ENCODE peak calls at places on chromosomes 7 and 10, in five cellular contexts. One of them, this sample, is unnamed.

GRCh38 chr10:97365761-97366351 is 31.3 kb upstream of the FRAT2 start:
- DNase-seq in GM12891: no peak
- DNase-seq in HCT116: no peak
- DNase-seq in upper lobe of left lung: peak
- DNase-seq in spleen: peak
- DNase-seq in this sample: no peak

GRCh38 chr10:128054163-128054970 is 71.9 kb downstream of the MKI67 start:
- DNase-seq in HCT116: no peak
- DNase-seq in upper lobe of left lung: no peak
- DNase-seq in GM12891: no peak
- DNase-seq in spleen: peak
- DNase-seq in this sample: no peak

GRCh38 chr10:78911533-78912340 is 157.0 kb upstream of the ZMIZ1 start:
- DNase-seq in upper lobe of left lung: no peak
- DNase-seq in spleen: peak
- DNase-seq in HCT116: no peak
- DNase-seq in GM12891: no peak
- DNase-seq in this sample: no peak

GRCh38 chr10:75234683-75235374 is 928 bp downstream of the COMTD1 start:
- DNase-seq in GM12891: no peak
- DNase-seq in spleen: peak
- DNase-seq in upper lobe of left lung: peak
- DNase-seq in HCT116: no peak
- DNase-seq in this sample: no peak

GRCh38 chr7:127393370-127394058 is 1.0 kb upstream of the ZNF800 start:
- DNase-seq in GM12891: no peak
- DNase-seq in HCT116: no peak
- DNase-seq in spleen: peak
- DNase-seq in upper lobe of left lung: peak
- DNase-seq in this sample: no peak

GRCh38 chr10:78944658-78945333 is 124.0 kb upstream of the ZMIZ1 start:
- DNase-seq in spleen: no peak
- DNase-seq in HCT116: no peak
- DNase-seq in upper lobe of left lung: no peak
- DNase-seq in GM12891: no peak
- DNase-seq in this sample: no peak

GRCh38 chr7:44290250-44290616 is 35.2 kb downstream of the CAMK2B start:
- DNase-seq in spleen: peak
- DNase-seq in upper lobe of left lung: peak
- DNase-seq in HCT116: no peak
- DNase-seq in GM12891: peak
- DNase-seq in this sample: peak

GRCh38 chr7:7577888-7578287 is 11.2 kb downstream of the MIOS start:
- DNase-seq in HCT116: no peak
- DNase-seq in spleen: no peak
- DNase-seq in GM12891: no peak
- DNase-seq in upper lobe of left lung: no peak
- DNase-seq in this sample: no peak

GRCh38 chr10:80664071-80664680 is 126.5 kb downstream of the SH2D4B start:
- DNase-seq in GM12891: peak
- DNase-seq in HCT116: peak
- DNase-seq in upper lobe of left lung: no peak
- DNase-seq in spleen: peak
- DNase-seq in this sample: peak

GRCh38 chr7:158175779-158176178 is 411.8 kb downstream of the PTPRN2 start:
- DNase-seq in GM12891: no peak
- DNase-seq in HCT116: no peak
- DNase-seq in upper lobe of left lung: peak
- DNase-seq in spleen: no peak
- DNase-seq in this sample: no peak

GRCh38 chr10:31599626-31600504 is 280.8 kb downstream of the ZEB1 start:
- DNase-seq in spleen: no peak
- DNase-seq in GM12891: no peak
- DNase-seq in HCT116: no peak
- DNase-seq in upper lobe of left lung: no peak
- DNase-seq in this sample: no peak

GRCh38 chr10:36266923-36267322 is 624.8 kb upstream of the FZD8 start:
- DNase-seq in upper lobe of left lung: no peak
- DNase-seq in GM12891: no peak
- DNase-seq in spleen: no peak
- DNase-seq in HCT116: no peak
- DNase-seq in this sample: no peak

GRCh38 chr10:61719906-61720305 is 57.2 kb downstream of the CABCOCO1 start:
- DNase-seq in GM12891: no peak
- DNase-seq in spleen: no peak
- DNase-seq in upper lobe of left lung: no peak
- DNase-seq in HCT116: no peak
- DNase-seq in this sample: no peak

GRCh38 chr7:30472771-30473392 is 5.7 kb downstream of the NOD1 start:
- DNase-seq in spleen: no peak
- DNase-seq in HCT116: no peak
- DNase-seq in upper lobe of left lung: no peak
- DNase-seq in GM12891: no peak
- DNase-seq in this sample: no peak

GRCh38 chr7:106866298-106867281 is 1.5 kb downstream of the PIK3CG start:
- DNase-seq in spleen: no peak
- DNase-seq in GM12891: no peak
- DNase-seq in upper lobe of left lung: no peak
- DNase-seq in HCT116: no peak
- DNase-seq in this sample: no peak

GRCh38 chr7:31407277-31407676 is 66.8 kb upstream of the NEUROD6 start:
- DNase-seq in GM12891: no peak
- DNase-seq in spleen: no peak
- DNase-seq in upper lobe of left lung: no peak
- DNase-seq in HCT116: no peak
- DNase-seq in this sample: no peak

GRCh38 chr10:16341637-16342036 is 95.2 kb upstream of the PTER start:
- DNase-seq in HCT116: no peak
- DNase-seq in upper lobe of left lung: no peak
- DNase-seq in GM12891: no peak
- DNase-seq in spleen: no peak
- DNase-seq in this sample: no peak

GRCh38 chr7:43591551-43592180 is 8.8 kb downstream of the STK17A start:
- DNase-seq in spleen: no peak
- DNase-seq in HCT116: no peak
- DNase-seq in GM12891: no peak
- DNase-seq in upper lobe of left lung: no peak
- DNase-seq in this sample: no peak

GRCh38 chr10:34109952-34110702 is 705.0 kb downstream of the PARD3 start:
- DNase-seq in GM12891: no peak
- DNase-seq in spleen: no peak
- DNase-seq in upper lobe of left lung: no peak
- DNase-seq in HCT116: peak
- DNase-seq in this sample: no peak

GRCh38 chr10:89440262-89440661 is 25.9 kb downstream of the IFIT5 start:
- DNase-seq in upper lobe of left lung: no peak
- DNase-seq in spleen: no peak
- DNase-seq in HCT116: no peak
- DNase-seq in GM12891: no peak
- DNase-seq in this sample: no peak

GRCh38 chr10:133388973-133389818 is 4.8 kb upstream of the MTG1 start:
- DNase-seq in upper lobe of left lung: peak
- DNase-seq in GM12891: peak
- DNase-seq in spleen: peak
- DNase-seq in HCT116: no peak
- DNase-seq in this sample: peak

GRCh38 chr7:69599211-69599878 is 1.1 kb downstream of the AUTS2 start:
- DNase-seq in upper lobe of left lung: peak
- DNase-seq in HCT116: no peak
- DNase-seq in GM12891: no peak
- DNase-seq in spleen: peak
- DNase-seq in this sample: no peak

GRCh38 chr7:151334628-151335027 is 7.0 kb upstream of the NUB1 start:
- DNase-seq in HCT116: no peak
- DNase-seq in upper lobe of left lung: no peak
- DNase-seq in GM12891: no peak
- DNase-seq in spleen: no peak
- DNase-seq in this sample: no peak

GRCh38 chr7:142711722-142712616 is 37.3 kb upstream of the PRSS1 start:
- DNase-seq in GM12891: no peak
- DNase-seq in upper lobe of left lung: no peak
- DNase-seq in HCT116: peak
- DNase-seq in spleen: no peak
- DNase-seq in this sample: no peak

GRCh38 chr7:136692221-136692620 is 176.2 kb upstream of the CHRM2 start:
- DNase-seq in HCT116: no peak
- DNase-seq in spleen: no peak
- DNase-seq in GM12891: no peak
- DNase-seq in upper lobe of left lung: no peak
- DNase-seq in this sample: no peak

GRCh38 chr7:79281406-79281805 is 172.1 kb downstream of the MAGI2 start:
- DNase-seq in HCT116: no peak
- DNase-seq in spleen: no peak
- DNase-seq in upper lobe of left lung: no peak
- DNase-seq in GM12891: no peak
- DNase-seq in this sample: no peak

GRCh38 chr10:131547129-131547799 is 235.7 kb upstream of the TCERG1L start:
- DNase-seq in spleen: no peak
- DNase-seq in HCT116: no peak
- DNase-seq in upper lobe of left lung: no peak
- DNase-seq in GM12891: no peak
- DNase-seq in this sample: no peak

GRCh38 chr7:23017303-23017702 is 3.4 kb upstream of the HYCC1 start:
- DNase-seq in spleen: no peak
- DNase-seq in upper lobe of left lung: no peak
- DNase-seq in GM12891: no peak
- DNase-seq in HCT116: no peak
- DNase-seq in this sample: no peak

GRCh38 chr7:98295467-98296220 is 14.2 kb downstream of the BRI3 start:
- DNase-seq in spleen: no peak
- DNase-seq in HCT116: no peak
- DNase-seq in GM12891: no peak
- DNase-seq in upper lobe of left lung: peak
- DNase-seq in this sample: no peak

GRCh38 chr10:68792115-68792514 is 35.2 kb upstream of the STOX1 start:
- DNase-seq in HCT116: no peak
- DNase-seq in GM12891: no peak
- DNase-seq in upper lobe of left lung: no peak
- DNase-seq in spleen: no peak
- DNase-seq in this sample: no peak

GRCh38 chr7:99267530-99268360 is 4.9 kb upstream of the MYH16 start:
- DNase-seq in spleen: no peak
- DNase-seq in HCT116: peak
- DNase-seq in upper lobe of left lung: no peak
- DNase-seq in GM12891: no peak
- DNase-seq in this sample: no peak

GRCh38 chr10:116742367-116743265 is at the start of gene HSPA12A:
- DNase-seq in upper lobe of left lung: peak
- DNase-seq in HCT116: peak
- DNase-seq in GM12891: peak
- DNase-seq in spleen: peak
- DNase-seq in this sample: peak

GRCh38 chr10:126147866-126148578 is 240.3 kb downstream of the ADAM12 start:
- DNase-seq in HCT116: no peak
- DNase-seq in GM12891: no peak
- DNase-seq in spleen: no peak
- DNase-seq in upper lobe of left lung: no peak
- DNase-seq in this sample: no peak

GRCh38 chr7:44095781-44096180 is 8.4 kb upstream of the AEBP1 start:
- DNase-seq in GM12891: no peak
- DNase-seq in upper lobe of left lung: no peak
- DNase-seq in HCT116: no peak
- DNase-seq in spleen: no peak
- DNase-seq in this sample: no peak

GRCh38 chr7:94294471-94295131 is 100.1 kb upstream of the COL1A2 start:
- DNase-seq in upper lobe of left lung: no peak
- DNase-seq in HCT116: no peak
- DNase-seq in GM12891: no peak
- DNase-seq in spleen: no peak
- DNase-seq in this sample: no peak
- TF ChIP-seq POLR2AphosphoS5 in upper lobe of left lung: no peak
- TF ChIP-seq POLR2AphosphoS5 in HCT116: no peak
- TF ChIP-seq POLR2AphosphoS5 in GM12891: no peak
- TF ChIP-seq POLR2AphosphoS5 in spleen: no peak
- TF ChIP-seq POLR2AphosphoS5 in this sample: no peak

DNA sequence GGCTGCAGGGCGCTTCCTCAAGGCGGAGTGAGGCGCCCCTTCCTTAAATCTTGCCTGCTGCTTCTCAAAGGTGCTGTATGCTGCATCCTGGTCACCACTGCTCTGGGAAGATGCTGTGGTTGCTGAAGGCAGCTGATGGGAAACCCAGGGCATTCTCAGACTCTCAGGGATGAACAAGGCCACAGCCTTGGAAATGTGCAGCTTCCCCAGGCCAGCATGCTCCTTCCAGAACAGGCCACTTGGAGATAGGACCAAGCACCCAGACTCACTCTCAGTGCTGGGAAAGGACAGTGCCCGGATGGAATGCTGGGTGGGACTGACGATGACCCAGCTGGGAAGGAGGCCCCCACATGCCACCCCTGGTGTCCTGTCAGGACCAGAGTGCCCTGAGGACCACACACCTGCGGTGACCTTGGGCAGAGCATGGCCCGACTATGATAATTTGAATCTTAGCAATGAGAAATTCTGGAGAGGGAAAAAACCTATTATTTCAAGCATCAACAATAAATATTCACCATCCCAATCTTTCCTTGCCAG is 235.5 kb downstream of the TNS3 start:
- DNase-seq in spleen: peak
- DNase-seq in HCT116: no peak
- DNase-seq in upper lobe of left lung: no peak
- DNase-seq in GM12891: no peak
- DNase-seq in this sample: no peak
- TF ChIP-seq POLR2AphosphoS5 in spleen: no peak
- TF ChIP-seq POLR2AphosphoS5 in HCT116: no peak
- TF ChIP-seq POLR2AphosphoS5 in upper lobe of left lung: no peak
- TF ChIP-seq POLR2AphosphoS5 in GM12891: no peak
- TF ChIP-seq POLR2AphosphoS5 in this sample: no peak

DNA sequence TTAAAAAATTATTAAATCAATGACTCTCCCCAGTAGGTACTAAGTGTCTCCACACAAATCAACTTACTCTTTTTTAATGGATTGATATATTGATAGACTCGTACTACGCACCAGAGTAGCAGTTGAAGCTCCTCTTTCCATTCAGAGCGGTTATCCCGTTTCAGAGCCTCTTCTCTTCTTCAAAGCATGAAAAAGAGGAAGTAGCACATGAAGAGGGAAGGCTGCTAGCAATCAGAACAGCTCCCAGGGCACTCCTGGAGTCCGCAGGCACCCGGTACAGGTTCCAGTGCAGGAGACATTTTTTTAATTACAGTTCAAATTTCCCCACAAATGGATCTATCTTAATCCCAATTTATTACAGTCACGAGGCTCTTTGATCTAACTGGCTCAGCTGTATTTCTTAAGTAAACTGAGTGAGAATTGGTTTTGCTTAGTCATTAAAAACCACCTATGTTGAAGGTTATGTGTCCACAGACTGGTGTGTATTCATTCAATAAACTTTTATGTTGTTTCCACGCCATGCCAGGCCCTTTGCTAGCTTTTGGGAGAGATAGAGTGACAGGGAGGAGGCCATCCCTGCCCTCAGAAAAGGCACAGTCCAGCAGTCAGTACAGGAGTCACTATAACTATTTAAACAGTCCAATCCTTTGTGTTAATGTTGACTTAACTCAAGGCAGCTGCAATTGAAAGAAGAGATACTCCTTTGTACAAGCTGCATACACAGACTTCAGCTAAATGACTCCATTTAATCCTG is 32.1 kb upstream of the CALN1 start:
- DNase-seq in spleen: no peak
- DNase-seq in HCT116: no peak
- DNase-seq in upper lobe of left lung: no peak
- DNase-seq in GM12891: no peak
- DNase-seq in this sample: no peak
- TF ChIP-seq POLR2AphosphoS5 in spleen: no peak
- TF ChIP-seq POLR2AphosphoS5 in HCT116: no peak
- TF ChIP-seq POLR2AphosphoS5 in upper lobe of left lung: no peak
- TF ChIP-seq POLR2AphosphoS5 in GM12891: no peak
- TF ChIP-seq POLR2AphosphoS5 in this sample: no peak

GRCh38 chr7:94375167-94375566 is 19.5 kb upstream of the COL1A2 start:
- DNase-seq in upper lobe of left lung: no peak
- DNase-seq in spleen: no peak
- DNase-seq in GM12891: no peak
- DNase-seq in HCT116: no peak
- DNase-seq in this sample: no peak
- TF ChIP-seq POLR2AphosphoS5 in upper lobe of left lung: no peak
- TF ChIP-seq POLR2AphosphoS5 in spleen: peak
- TF ChIP-seq POLR2AphosphoS5 in GM12891: no peak
- TF ChIP-seq POLR2AphosphoS5 in HCT116: no peak
- TF ChIP-seq POLR2AphosphoS5 in this sample: no peak

This sample was measured in GM12892.